ENCODE peak calls at places on chromosomes 4 and X, in seven cellular contexts. D is stomach, O is PC-9, T is lower leg skin, R is cardiac muscle cell, Q is lower lobe of right lung, E is body of pancreas. A is an unnamed sample.

GRCh38 chrX:39958850-39959249 is 138.9 kb downstream of the BCOR start:
- DNase-seq in D (no peak), O (no peak), T (no peak), R (no peak), Q (no peak), E (no peak), A (no peak)

GRCh38 chr4:161792991-161793390 is 370.8 kb downstream of the FSTL5 start:
- DNase-seq in D (no peak), O (no peak), T (no peak), R (no peak), Q (no peak), E (no peak), A (no peak)

GRCh38 chr4:88251914-88252313 is 32.4 kb downstream of the PPM1K start:
- DNase-seq in D (no peak), O (no peak), T (no peak), R (no peak), Q (no peak), E (no peak), A (no peak)

GRCh38 chr4:10690185-10690907 is 5.8 kb upstream of the CLNK start:
- DNase-seq in D (no peak), O (no peak), T (no peak), R (no peak), Q (no peak), E (no peak), A (no peak)

GRCh38 chrX:40173662-40174593 is 76.2 kb upstream of the BCOR start:
- DNase-seq in D (peak), O (peak), T (no peak), R (peak), Q (peak), E (peak), A (no peak)

GRCh38 chr4:176189891-176190795 is 5.2 kb downstream of the SPATA4 start:
- DNase-seq in D (no peak), O (no peak), T (no peak), R (no peak), Q (no peak), E (no peak), A (no peak)

GRCh38 chr4:115113382-115114106 is at the start of gene NDST4:
- DNase-seq in D (no peak), O (no peak), T (no peak), R (peak), Q (no peak), E (peak), A (peak)

GRCh38 chr4:182495111-182495510 is 251.9 kb downstream of the TENM3 start:
- DNase-seq in D (no peak), O (no peak), T (no peak), R (no peak), Q (no peak), E (no peak), A (no peak)

GRCh38 chrX:108090474-108091265 is 672 bp downstream of the PSMD10 start:
- DNase-seq in D (no peak), O (no peak), T (no peak), R (peak), Q (no peak), E (no peak), A (no peak)

GRCh38 chr4:72006576-72006975 is 25.2 kb upstream of the NPFFR2 start:
- DNase-seq in D (no peak), O (no peak), T (no peak), R (peak), Q (no peak), E (no peak), A (no peak)

GRCh38 chr4:1627417-1628313 is 56.4 kb downstream of the FAM53A start:
- DNase-seq in D (no peak), O (no peak), T (no peak), R (no peak), Q (no peak), E (no peak), A (no peak)

GRCh38 chr4:113094327-113094726 is 44.9 kb downstream of the ANK2 start:
- DNase-seq in D (no peak), O (no peak), T (no peak), R (no peak), Q (no peak), E (no peak), A (peak)

GRCh38 chr4:93828830-93829530 is 427 bp downstream of the ATOH1 start:
- DNase-seq in D (no peak), O (peak), T (no peak), R (no peak), Q (peak), E (no peak), A (peak)

GRCh38 chr4:70315928-70316327 is 18.9 kb upstream of the CABS1 start:
- DNase-seq in D (no peak), O (no peak), T (no peak), R (no peak), Q (no peak), E (no peak), A (no peak)

GRCh38 chrX:20680998-20681397 is 414.3 kb upstream of the RPS6KA3 start:
- DNase-seq in D (no peak), O (no peak), T (peak), R (peak), Q (no peak), E (no peak), A (no peak)

GRCh38 chr4:185128272-185129119 is 14.6 kb upstream of the SLC25A4 start:
- DNase-seq in D (no peak), O (peak), T (no peak), R (peak), Q (peak), E (peak), A (peak)

GRCh38 chr4:52103314-52103713 is 52.2 kb downstream of the SPATA18 start:
- DNase-seq in D (no peak), O (no peak), T (no peak), R (peak), Q (no peak), E (no peak), A (no peak)

GRCh38 chr4:144557404-144557803 is 88.6 kb upstream of the HHIP start:
- DNase-seq in D (no peak), O (no peak), T (no peak), R (peak), Q (no peak), E (no peak), A (no peak)

GRCh38 chr4:5712517-5712916 is 1.5 kb downstream of the EVC start:
- DNase-seq in D (no peak), O (no peak), T (no peak), R (peak), Q (no peak), E (no peak), A (no peak)

GRCh38 chrX:149961572-149961971 is 23.3 kb upstream of the EOLA2 start:
- DNase-seq in D (no peak), O (no peak), T (no peak), R (no peak), Q (no peak), E (no peak), A (no peak)

GRCh38 chrX:149962010-149962409 is 23.7 kb upstream of the EOLA2 start:
- DNase-seq in D (no peak), O (no peak), T (no peak), R (no peak), Q (no peak), E (no peak), A (no peak)

DNA sequence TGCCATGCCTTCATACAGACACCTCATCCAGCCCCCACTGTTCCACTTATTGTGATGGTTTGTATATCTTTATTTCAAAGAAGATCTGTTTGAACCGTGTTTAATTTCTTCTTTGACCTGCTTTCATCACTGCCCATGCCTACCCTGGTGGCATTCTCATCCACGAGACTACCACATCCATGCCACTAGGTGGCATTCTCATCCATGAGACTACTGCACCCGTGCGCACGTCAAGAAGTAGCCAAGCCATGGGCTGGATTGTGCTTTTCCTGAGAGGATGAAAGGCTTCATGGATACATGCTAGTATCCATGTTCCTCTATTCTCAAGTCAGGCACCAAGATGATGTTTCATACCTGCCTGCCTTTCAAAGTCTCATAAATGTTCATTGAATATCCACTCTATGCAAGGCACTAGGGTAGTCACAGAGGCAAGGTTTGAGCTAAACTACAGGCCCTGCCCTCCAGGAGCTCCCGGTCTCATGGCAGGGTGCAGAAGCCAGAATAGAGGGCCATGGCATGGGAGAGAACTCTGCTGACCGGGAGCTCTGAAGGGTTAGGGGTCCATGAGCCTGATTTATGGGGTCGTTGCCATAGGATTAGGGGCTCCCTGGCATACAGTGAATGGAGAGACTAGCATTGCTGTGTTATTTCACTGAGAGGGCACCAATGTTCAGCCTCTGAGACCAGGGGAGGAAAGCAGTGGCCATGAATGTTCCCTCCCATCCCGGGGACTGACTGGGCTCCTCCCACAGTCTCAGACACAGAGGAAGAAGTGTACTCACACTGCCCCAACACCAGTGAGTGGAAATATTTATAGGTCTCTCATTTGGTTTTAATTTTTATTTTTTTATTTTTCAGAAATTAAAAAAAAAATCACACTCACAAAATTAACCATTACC is 24.8 kb upstream of the EOLA2 start:
- DNase-seq in D (peak), O (peak), T (peak), R (peak), Q (no peak), E (peak), A (peak)
- TF ChIP-seq CTCF in D (no peak), O (peak), T (no peak), R (peak), Q (peak), E (peak), A (peak)

GRCh38 chr4:84381759-84382158 is 117.3 kb downstream of the NKX6-1 start:
- DNase-seq in D (no peak), O (no peak), T (no peak), R (no peak), Q (no peak), E (no peak), A (no peak)

GRCh38 chr4:84378277-84378838 is 120.7 kb downstream of the NKX6-1 start:
- DNase-seq in D (no peak), O (no peak), T (no peak), R (no peak), Q (no peak), E (no peak), A (no peak)

GRCh38 chr4:84379881-84380618 is 119.0 kb downstream of the NKX6-1 start:
- DNase-seq in D (no peak), O (peak), T (no peak), R (peak), Q (no peak), E (no peak), A (peak)

GRCh38 chr4:84378983-84379382 is 120.1 kb downstream of the NKX6-1 start:
- DNase-seq in D (no peak), O (no peak), T (no peak), R (no peak), Q (no peak), E (no peak), A (no peak)
- TF ChIP-seq CTCF in D (no peak), O (no peak), T (no peak), R (no peak), Q (no peak), E (no peak), A (no peak)

GRCh38 chr4:20354120-20354519 is 102.4 kb downstream of the SLIT2 start:
- DNase-seq in D (no peak), O (no peak), T (no peak), R (no peak), Q (no peak), E (no peak), A (no peak)
- TF ChIP-seq CTCF in D (no peak), O (no peak), T (no peak), R (no peak), Q (no peak), E (no peak), A (no peak)

GRCh38 chrX:7828594-7828993 is 14.4 kb upstream of the VCX start:
- DNase-seq in D (no peak), O (no peak), T (no peak), R (no peak), Q (no peak), E (no peak), A (no peak)
- TF ChIP-seq CTCF in D (no peak), O (no peak), T (no peak), R (no peak), Q (no peak), E (no peak), A (no peak)

DNA sequence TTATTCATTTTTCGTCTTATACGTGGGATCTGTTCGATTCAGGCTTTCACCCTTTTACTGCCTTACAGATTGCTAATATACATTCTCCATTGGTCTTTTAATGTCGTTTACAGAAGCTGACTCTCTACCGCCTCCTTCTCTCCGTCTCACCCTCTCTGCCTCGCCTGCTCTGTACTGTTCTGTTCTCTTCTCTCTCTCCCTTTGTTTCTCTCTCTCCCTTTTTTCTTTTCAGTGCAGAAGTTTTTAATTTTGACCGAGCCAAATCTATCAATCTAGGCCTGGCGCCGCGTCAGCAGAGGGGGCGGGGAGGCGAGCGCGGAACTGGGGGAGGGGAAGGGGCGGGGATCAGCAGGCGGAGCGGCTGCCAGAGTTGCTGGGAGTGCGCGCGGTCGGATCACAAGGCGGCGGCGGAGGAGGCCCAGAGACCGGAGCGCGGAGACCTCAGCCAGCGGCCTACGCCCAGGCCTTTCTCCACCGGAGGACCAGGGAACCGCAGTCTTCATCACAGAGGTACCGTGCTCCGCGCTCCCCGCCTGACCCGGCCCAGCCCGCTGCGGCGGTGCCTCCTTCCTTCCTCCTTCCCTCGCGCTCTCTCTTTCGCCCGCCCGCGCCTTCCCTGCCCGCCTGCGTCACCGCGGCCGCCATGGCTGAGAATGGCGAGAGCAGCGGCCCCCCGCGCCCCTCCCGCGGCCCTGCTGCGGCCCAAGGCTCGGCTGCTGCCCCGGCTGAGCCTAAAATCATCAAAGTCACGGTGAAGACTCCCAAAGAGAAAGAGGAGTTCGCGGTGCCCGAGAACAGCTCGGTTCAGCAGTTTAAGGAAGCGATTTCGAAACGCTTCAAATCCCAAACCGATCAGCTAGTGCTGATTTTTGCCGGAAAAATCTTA is at the start of gene UBQLN2:
- DNase-seq in D (peak), O (peak), T (peak), R (peak), Q (peak), E (peak), A (peak)
- TF ChIP-seq CTCF in D (no peak), O (peak), T (no peak), R (peak), Q (no peak), E (no peak), A (no peak)

DNA sequence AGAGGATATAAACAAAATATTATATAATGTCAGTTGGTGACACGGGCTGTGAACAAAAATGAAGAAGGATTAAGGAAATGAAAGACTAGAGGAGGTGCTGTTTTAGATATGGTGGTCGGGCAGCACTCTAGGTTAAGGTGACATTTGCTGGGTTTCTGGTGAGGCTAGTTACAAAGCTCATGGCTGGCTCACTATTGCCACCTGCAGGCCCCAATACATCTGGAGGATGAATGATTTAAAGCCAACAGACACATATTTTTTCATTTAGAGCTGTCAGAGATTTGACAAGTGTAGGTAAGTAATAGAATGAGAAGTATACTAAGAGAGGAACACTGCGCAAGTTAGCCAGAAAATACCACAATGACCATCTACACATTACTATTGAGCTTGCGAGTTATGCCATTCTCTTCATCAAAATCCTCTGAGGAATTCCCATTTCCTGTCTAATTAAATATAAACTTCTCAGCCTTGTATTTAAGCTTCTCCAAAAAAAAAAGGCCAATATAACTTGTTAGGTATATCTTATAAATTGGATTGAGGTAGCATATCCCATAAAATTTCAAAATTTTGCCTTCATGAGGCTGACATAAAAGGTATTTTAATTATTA is 6.4 kb upstream of the FGG start:
- DNase-seq in D (peak), O (peak), T (no peak), R (peak), Q (peak), E (peak), A (peak)
- TF ChIP-seq CTCF in D (no peak), O (peak), T (no peak), R (peak), Q (peak), E (peak), A (peak)

DNA sequence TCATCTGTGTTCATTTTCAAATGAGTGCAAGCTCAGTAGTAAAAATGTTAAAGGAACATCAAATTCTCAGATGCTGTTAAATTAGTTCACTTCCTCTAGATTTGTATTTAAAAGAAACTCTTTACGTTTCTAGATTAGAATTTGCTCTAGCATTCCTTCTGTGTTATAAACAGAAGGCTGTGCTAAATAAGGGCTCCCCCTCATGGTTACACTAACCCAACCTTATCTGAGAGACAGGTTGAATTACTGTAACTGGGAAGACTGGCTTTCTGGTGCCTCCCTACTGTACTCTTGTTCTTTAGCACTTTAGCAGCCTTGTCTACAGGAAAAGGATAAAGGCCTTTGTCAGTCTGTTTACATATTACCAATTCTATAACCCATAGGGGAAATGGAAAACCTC is 56.8 kb downstream of the RXFP1 start:
- DNase-seq in D (no peak), O (no peak), T (no peak), R (peak), Q (no peak), E (no peak), A (no peak)
- TF ChIP-seq CTCF in D (no peak), O (peak), T (no peak), R (peak), Q (peak), E (no peak), A (no peak)

A was measured in glutamatergic neuron.